ENCODE peak calls at places on chromosomes 6 and 20, in ten cellular contexts. One of them, this sample, is unnamed.

GRCh38 chr6:38192486-38192885 is 373.0 kb downstream of the ZFAND3 start:
- DNase-seq in heart left ventricle: no peak
- DNase-seq in effector memory CD4-positive, alpha-beta T cell: no peak
- DNase-seq in uterus: no peak
- DNase-seq in cardiac muscle cell: no peak
- DNase-seq in prostate gland: no peak
- DNase-seq in right atrium auricular region: no peak
- DNase-seq in astrocyte: no peak
- DNase-seq in heart right ventricle: no peak
- DNase-seq in A673: no peak
- DNase-seq in this sample: no peak

GRCh38 chr6:160973856-160974255 is 17.7 kb upstream of the MAP3K4 start:
- DNase-seq in heart left ventricle: no peak
- DNase-seq in effector memory CD4-positive, alpha-beta T cell: no peak
- DNase-seq in uterus: no peak
- DNase-seq in cardiac muscle cell: no peak
- DNase-seq in prostate gland: no peak
- DNase-seq in right atrium auricular region: no peak
- DNase-seq in astrocyte: no peak
- DNase-seq in heart right ventricle: no peak
- DNase-seq in A673: no peak
- DNase-seq in this sample: no peak

GRCh38 chr6:20708367-20709124 is 174.3 kb downstream of the CDKAL1 start:
- DNase-seq in heart left ventricle: no peak
- DNase-seq in effector memory CD4-positive, alpha-beta T cell: no peak
- DNase-seq in uterus: no peak
- DNase-seq in cardiac muscle cell: no peak
- DNase-seq in prostate gland: no peak
- DNase-seq in right atrium auricular region: no peak
- DNase-seq in astrocyte: peak; percentile 96
- DNase-seq in heart right ventricle: no peak
- DNase-seq in A673: no peak
- DNase-seq in this sample: no peak

GRCh38 chr6:25694366-25694765 is 42.4 kb downstream of the SCGN start:
- DNase-seq in heart left ventricle: no peak
- DNase-seq in effector memory CD4-positive, alpha-beta T cell: no peak
- DNase-seq in uterus: no peak
- DNase-seq in cardiac muscle cell: no peak
- DNase-seq in prostate gland: no peak
- DNase-seq in right atrium auricular region: no peak
- DNase-seq in astrocyte: no peak
- DNase-seq in heart right ventricle: no peak
- DNase-seq in A673: no peak
- DNase-seq in this sample: no peak

GRCh38 chr20:20031790-20032189 is 14.6 kb downstream of the NAA20 start:
- DNase-seq in heart left ventricle: no peak
- DNase-seq in effector memory CD4-positive, alpha-beta T cell: no peak
- DNase-seq in uterus: no peak
- DNase-seq in cardiac muscle cell: no peak
- DNase-seq in prostate gland: no peak
- DNase-seq in right atrium auricular region: no peak
- DNase-seq in astrocyte: no peak
- DNase-seq in heart right ventricle: no peak
- DNase-seq in A673: no peak
- DNase-seq in this sample: no peak

GRCh38 chr20:13525225-13525940 is 113.3 kb downstream of the TASP1 start:
- DNase-seq in heart left ventricle: no peak
- DNase-seq in effector memory CD4-positive, alpha-beta T cell: no peak
- DNase-seq in uterus: no peak
- DNase-seq in cardiac muscle cell: no peak
- DNase-seq in prostate gland: no peak
- DNase-seq in right atrium auricular region: no peak
- DNase-seq in astrocyte: peak; percentile 75
- DNase-seq in heart right ventricle: no peak
- DNase-seq in A673: no peak
- DNase-seq in this sample: peak; percentile 95

GRCh38 chr6:107361568-107362270 is 97.6 kb downstream of the PDSS2 start:
- DNase-seq in heart left ventricle: no peak
- DNase-seq in effector memory CD4-positive, alpha-beta T cell: no peak
- DNase-seq in uterus: no peak
- DNase-seq in cardiac muscle cell: peak; percentile 2
- DNase-seq in prostate gland: no peak
- DNase-seq in right atrium auricular region: no peak
- DNase-seq in astrocyte: peak; percentile 85
- DNase-seq in heart right ventricle: no peak
- DNase-seq in A673: no peak
- DNase-seq in this sample: no peak

GRCh38 chr20:10467985-10468845 is 33.1 kb downstream of the SLX4IP start:
- DNase-seq in heart left ventricle: no peak
- DNase-seq in effector memory CD4-positive, alpha-beta T cell: no peak
- DNase-seq in uterus: no peak
- DNase-seq in cardiac muscle cell: no peak
- DNase-seq in prostate gland: no peak
- DNase-seq in right atrium auricular region: no peak
- DNase-seq in astrocyte: no peak
- DNase-seq in heart right ventricle: no peak
- DNase-seq in A673: no peak
- DNase-seq in this sample: no peak

GRCh38 chr6:131250121-131250520 is 114.9 kb downstream of the AKAP7 start:
- DNase-seq in heart left ventricle: peak; percentile 49
- DNase-seq in effector memory CD4-positive, alpha-beta T cell: no peak
- DNase-seq in uterus: peak; percentile 16
- DNase-seq in cardiac muscle cell: peak; percentile 81
- DNase-seq in prostate gland: peak; percentile 60
- DNase-seq in right atrium auricular region: peak; percentile 64
- DNase-seq in astrocyte: peak; percentile 62
- DNase-seq in heart right ventricle: peak; percentile 43
- DNase-seq in A673: peak; percentile 89
- DNase-seq in this sample: peak; percentile 35

GRCh38 chr6:112401083-112401482 is 54.0 kb downstream of the RFPL4B start:
- DNase-seq in heart left ventricle: no peak
- DNase-seq in effector memory CD4-positive, alpha-beta T cell: no peak
- DNase-seq in uterus: no peak
- DNase-seq in cardiac muscle cell: no peak
- DNase-seq in prostate gland: no peak
- DNase-seq in right atrium auricular region: no peak
- DNase-seq in astrocyte: no peak
- DNase-seq in heart right ventricle: no peak
- DNase-seq in A673: no peak
- DNase-seq in this sample: no peak

DNA sequence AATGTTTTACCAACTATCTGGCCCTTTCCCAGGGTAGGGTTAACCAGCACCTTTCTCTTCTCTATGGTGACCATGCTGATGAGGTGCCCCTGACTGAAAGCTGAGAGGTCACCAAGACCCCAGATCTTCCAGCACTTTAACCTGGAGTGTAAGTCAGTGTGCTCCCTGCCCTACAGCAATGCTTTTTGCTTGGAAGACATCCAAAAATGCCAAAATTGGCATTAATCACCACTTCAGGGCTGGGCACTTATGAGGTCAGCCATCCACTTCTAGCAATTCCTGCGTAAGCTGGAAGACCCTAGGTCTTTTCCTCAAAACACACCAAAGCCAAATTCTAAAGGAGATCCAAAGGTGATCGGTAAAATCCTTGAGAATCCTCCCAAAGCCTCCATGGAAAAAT is 81.2 kb upstream of the LOC128125822 start:
- DNase-seq in heart left ventricle: no peak
- DNase-seq in effector memory CD4-positive, alpha-beta T cell: no peak
- DNase-seq in uterus: no peak
- DNase-seq in cardiac muscle cell: no peak
- DNase-seq in prostate gland: no peak
- DNase-seq in right atrium auricular region: no peak
- DNase-seq in astrocyte: no peak
- DNase-seq in heart right ventricle: no peak
- DNase-seq in A673: no peak
- DNase-seq in this sample: no peak
- H3K27me3 ChIP-seq in heart left ventricle: no peaks in the 10 kb centered on the region
- H3K27me3 ChIP-seq in effector memory CD4-positive, alpha-beta T cell: no peaks in the 10 kb centered on the region
- H3K27me3 ChIP-seq in uterus: no peaks in the 10 kb centered on the region
- H3K27me3 ChIP-seq in cardiac muscle cell: no peaks in the 10 kb centered on the region
- H3K27me3 ChIP-seq in prostate gland: no peaks in the 10 kb centered on the region
- H3K27me3 ChIP-seq in right atrium auricular region: no peaks in the 10 kb centered on the region
- H3K27me3 ChIP-seq in astrocyte: no peaks in the 10 kb centered on the region
- H3K27me3 ChIP-seq in heart right ventricle: no peaks in the 10 kb centered on the region
- H3K27me3 ChIP-seq in A673: no peaks in the 10 kb centered on the region
- H3K27me3 ChIP-seq in this sample: no peaks in the 10 kb centered on the region

DNA sequence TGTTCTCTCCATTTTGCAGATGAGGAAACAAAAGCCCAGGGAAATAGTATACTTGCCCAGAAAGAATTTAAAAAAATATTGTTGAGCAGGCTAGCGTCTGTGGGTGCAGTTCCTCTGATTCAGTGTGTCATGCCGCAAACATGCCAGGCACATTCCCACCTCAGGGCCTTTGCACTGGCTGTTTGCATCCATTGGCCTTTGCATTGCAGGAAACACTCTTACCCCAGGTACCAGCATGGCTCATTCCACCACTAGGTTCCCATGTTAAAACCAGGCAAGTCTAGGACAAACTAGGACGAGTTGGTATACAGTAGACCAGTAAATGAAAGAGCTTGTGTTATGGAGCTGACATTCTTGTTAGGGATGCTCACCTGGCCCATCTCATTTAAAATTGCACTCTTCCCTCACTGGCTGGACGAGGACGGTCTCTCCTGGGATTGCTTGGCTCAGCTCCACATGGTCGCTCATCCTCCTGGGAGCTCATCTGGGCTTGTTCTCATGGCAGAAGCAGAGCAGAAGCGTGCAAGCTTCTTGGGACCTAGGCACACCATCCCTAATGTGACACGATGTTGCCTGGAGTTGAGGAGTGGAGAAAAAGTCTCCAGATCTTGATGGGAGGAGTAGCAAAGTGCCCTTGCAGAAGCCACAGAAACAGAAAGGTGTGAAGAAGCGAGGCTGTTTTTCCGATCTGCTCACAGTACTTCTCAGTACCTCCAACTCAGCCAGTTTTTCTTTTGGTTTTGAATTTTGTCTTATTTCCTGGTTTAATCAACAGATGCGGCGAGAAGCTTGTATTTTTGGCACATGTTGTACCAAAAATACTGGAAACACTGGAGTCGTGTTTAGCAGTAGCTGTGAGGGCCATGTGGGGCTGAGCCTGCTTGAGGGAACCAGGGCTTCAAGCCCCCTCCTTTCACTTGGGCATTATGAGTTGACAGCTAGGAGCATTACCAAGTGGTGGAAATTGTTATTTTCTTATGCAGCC is 13.9 kb downstream of the ZNF831 start:
- DNase-seq in heart left ventricle: no peak
- DNase-seq in effector memory CD4-positive, alpha-beta T cell: no peak
- DNase-seq in uterus: no peak
- DNase-seq in cardiac muscle cell: no peak
- DNase-seq in prostate gland: no peak
- DNase-seq in right atrium auricular region: peak; percentile 32
- DNase-seq in astrocyte: no peak
- DNase-seq in heart right ventricle: no peak
- DNase-seq in A673: no peak
- DNase-seq in this sample: no peak
- H3K27ac ChIP-seq in heart left ventricle: no peak overlapping the region
- H3K27ac ChIP-seq in effector memory CD4-positive, alpha-beta T cell: peak overlapping the region; percentile 58
- H3K27ac ChIP-seq in uterus: no peak overlapping the region
- H3K27ac ChIP-seq in cardiac muscle cell: no peak overlapping the region
- H3K27ac ChIP-seq in prostate gland: no peak overlapping the region
- H3K27ac ChIP-seq in right atrium auricular region: no peak overlapping the region
- H3K27ac ChIP-seq in astrocyte: no peak overlapping the region
- H3K27ac ChIP-seq in heart right ventricle: peak overlapping the region; percentile 64
- H3K27ac ChIP-seq in A673: no peak overlapping the region
- H3K27ac ChIP-seq in this sample: no peak overlapping the region

GRCh38 chr20:4443016-4443415 is 278.7 kb upstream of the PRND start:
- DNase-seq in heart left ventricle: no peak
- DNase-seq in effector memory CD4-positive, alpha-beta T cell: no peak
- DNase-seq in uterus: no peak
- DNase-seq in cardiac muscle cell: peak; percentile 21
- DNase-seq in prostate gland: no peak
- DNase-seq in right atrium auricular region: no peak
- DNase-seq in astrocyte: no peak
- DNase-seq in heart right ventricle: no peak
- DNase-seq in A673: no peak
- DNase-seq in this sample: peak; percentile 62

GRCh38 chr20:4444404-4444803 is 277.3 kb upstream of the PRND start:
- DNase-seq in heart left ventricle: no peak
- DNase-seq in effector memory CD4-positive, alpha-beta T cell: no peak
- DNase-seq in uterus: no peak
- DNase-seq in cardiac muscle cell: no peak
- DNase-seq in prostate gland: no peak
- DNase-seq in right atrium auricular region: no peak
- DNase-seq in astrocyte: peak; percentile 83
- DNase-seq in heart right ventricle: no peak
- DNase-seq in A673: no peak
- DNase-seq in this sample: peak; percentile 90

GRCh38 chr20:4445331-4445730 is 276.4 kb upstream of the PRND start:
- DNase-seq in heart left ventricle: no peak
- DNase-seq in effector memory CD4-positive, alpha-beta T cell: no peak
- DNase-seq in uterus: no peak
- DNase-seq in cardiac muscle cell: no peak
- DNase-seq in prostate gland: no peak
- DNase-seq in right atrium auricular region: no peak
- DNase-seq in astrocyte: no peak
- DNase-seq in heart right ventricle: no peak
- DNase-seq in A673: no peak
- DNase-seq in this sample: no peak

GRCh38 chr20:4441871-4442270 is 279.8 kb upstream of the PRND start:
- DNase-seq in heart left ventricle: no peak
- DNase-seq in effector memory CD4-positive, alpha-beta T cell: no peak
- DNase-seq in uterus: no peak
- DNase-seq in cardiac muscle cell: no peak
- DNase-seq in prostate gland: no peak
- DNase-seq in right atrium auricular region: no peak
- DNase-seq in astrocyte: no peak
- DNase-seq in heart right ventricle: no peak
- DNase-seq in A673: no peak
- DNase-seq in this sample: no peak

DNA sequence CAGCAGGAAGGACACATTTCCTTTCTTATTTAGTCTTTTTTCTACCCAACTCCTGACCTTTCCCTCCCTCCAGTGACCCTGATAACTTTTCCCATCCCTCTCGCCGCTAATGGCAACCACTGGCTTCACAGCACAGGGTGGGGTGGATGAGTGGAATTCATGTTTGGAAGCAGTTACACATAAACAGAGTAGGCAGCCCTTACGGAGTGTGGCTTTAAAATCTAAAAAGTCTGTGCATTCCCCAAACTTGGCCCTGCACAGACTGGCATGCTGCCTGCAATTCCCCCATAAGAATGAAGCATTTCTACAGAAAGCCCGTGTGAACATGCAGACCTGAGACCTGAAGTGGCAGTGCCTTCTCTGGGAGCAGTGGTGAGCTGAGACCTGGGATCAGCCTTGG is 275.9 kb upstream of the PRND start:
- DNase-seq in heart left ventricle: no peak
- DNase-seq in effector memory CD4-positive, alpha-beta T cell: no peak
- DNase-seq in uterus: no peak
- DNase-seq in cardiac muscle cell: no peak
- DNase-seq in prostate gland: no peak
- DNase-seq in right atrium auricular region: no peak
- DNase-seq in astrocyte: peak; percentile 12
- DNase-seq in heart right ventricle: no peak
- DNase-seq in A673: no peak
- DNase-seq in this sample: no peak
- H3K27me3 ChIP-seq in heart left ventricle: no peaks in the 10 kb centered on the region
- H3K27me3 ChIP-seq in effector memory CD4-positive, alpha-beta T cell: no peaks in the 10 kb centered on the region
- H3K27me3 ChIP-seq in uterus: no peaks in the 10 kb centered on the region
- H3K27me3 ChIP-seq in cardiac muscle cell: no peaks in the 10 kb centered on the region
- H3K27me3 ChIP-seq in prostate gland: no peaks in the 10 kb centered on the region
- H3K27me3 ChIP-seq in right atrium auricular region: no peaks in the 10 kb centered on the region
- H3K27me3 ChIP-seq in astrocyte: no peaks in the 10 kb centered on the region
- H3K27me3 ChIP-seq in heart right ventricle: no peaks in the 10 kb centered on the region
- H3K27me3 ChIP-seq in A673: no peaks in the 10 kb centered on the region
- H3K27me3 ChIP-seq in this sample: no peaks in the 10 kb centered on the region

GRCh38 chr6:81808834-81809598 is 56.5 kb upstream of the TENT5A start:
- DNase-seq in heart left ventricle: peak; percentile 31
- DNase-seq in effector memory CD4-positive, alpha-beta T cell: no peak
- DNase-seq in uterus: peak; percentile 24
- DNase-seq in cardiac muscle cell: no peak
- DNase-seq in prostate gland: no peak
- DNase-seq in right atrium auricular region: no peak
- DNase-seq in astrocyte: no peak
- DNase-seq in heart right ventricle: peak; percentile 17
- DNase-seq in A673: no peak
- DNase-seq in this sample: no peak
- H3K27ac ChIP-seq in heart left ventricle: peak overlapping the region; percentile 32
- H3K27ac ChIP-seq in effector memory CD4-positive, alpha-beta T cell: no peak overlapping the region
- H3K27ac ChIP-seq in uterus: peak overlapping the region; percentile 47
- H3K27ac ChIP-seq in cardiac muscle cell: no peak overlapping the region
- H3K27ac ChIP-seq in prostate gland: no peak overlapping the region
- H3K27ac ChIP-seq in right atrium auricular region: peak overlapping the region; percentile 54
- H3K27ac ChIP-seq in astrocyte: no peak overlapping the region
- H3K27ac ChIP-seq in heart right ventricle: peak overlapping the region; percentile 77
- H3K27ac ChIP-seq in A673: no peak overlapping the region
- H3K27ac ChIP-seq in this sample: no peak overlapping the region

This sample was measured in foreskin keratinocyte.